ENCODE peak calls at places on chromosomes 11 and 22, in ten cellular contexts. One of them, this sample, is unnamed.

GRCh38 chr11:116261616-116262015 is 511.2 kb downstream of the BUD13 start:
- DNase-seq in effector memory CD4-positive, alpha-beta T cell: no peak
- DNase-seq in transverse colon: no peak
- DNase-seq in MM.1S: no peak
- DNase-seq in kidney: no peak
- DNase-seq in esophagus muscularis mucosa: no peak
- DNase-seq in ovary: no peak
- DNase-seq in esophagus squamous epithelium: no peak
- DNase-seq in RWPE1: no peak
- DNase-seq in uterus: no peak
- DNase-seq in this sample: no peak

GRCh38 chr11:89436071-89436470 is 55.1 kb downstream of the NOX4 start:
- DNase-seq in MM.1S: no peak
- DNase-seq in effector memory CD4-positive, alpha-beta T cell: no peak
- DNase-seq in transverse colon: no peak
- DNase-seq in esophagus squamous epithelium: no peak
- DNase-seq in kidney: no peak
- DNase-seq in RWPE1: no peak
- DNase-seq in uterus: no peak
- DNase-seq in esophagus muscularis mucosa: no peak
- DNase-seq in ovary: no peak
- DNase-seq in this sample: no peak

GRCh38 chr11:112453601-112454577 is 193.2 kb upstream of the PLET1 start:
- DNase-seq in MM.1S: peak
- DNase-seq in kidney: no peak
- DNase-seq in esophagus muscularis mucosa: no peak
- DNase-seq in RWPE1: peak
- DNase-seq in ovary: no peak
- DNase-seq in uterus: no peak
- DNase-seq in effector memory CD4-positive, alpha-beta T cell: peak
- DNase-seq in esophagus squamous epithelium: no peak
- DNase-seq in transverse colon: peak
- DNase-seq in this sample: no peak

GRCh38 chr11:35050596-35050995 is 88.4 kb upstream of the CD44 start:
- DNase-seq in RWPE1: no peak
- DNase-seq in kidney: no peak
- DNase-seq in ovary: no peak
- DNase-seq in MM.1S: no peak
- DNase-seq in transverse colon: no peak
- DNase-seq in esophagus squamous epithelium: no peak
- DNase-seq in effector memory CD4-positive, alpha-beta T cell: no peak
- DNase-seq in uterus: no peak
- DNase-seq in esophagus muscularis mucosa: no peak
- DNase-seq in this sample: no peak

GRCh38 chr11:129709801-129710398 is 105.7 kb upstream of the TMEM45B start:
- DNase-seq in transverse colon: no peak
- DNase-seq in uterus: no peak
- DNase-seq in effector memory CD4-positive, alpha-beta T cell: no peak
- DNase-seq in esophagus squamous epithelium: no peak
- DNase-seq in esophagus muscularis mucosa: no peak
- DNase-seq in ovary: no peak
- DNase-seq in RWPE1: no peak
- DNase-seq in MM.1S: no peak
- DNase-seq in kidney: peak
- DNase-seq in this sample: no peak

GRCh38 chr11:67436459-67437081 is 912 bp downstream of the PTPRCAP start:
- DNase-seq in uterus: peak
- DNase-seq in MM.1S: no peak
- DNase-seq in ovary: no peak
- DNase-seq in esophagus squamous epithelium: no peak
- DNase-seq in RWPE1: no peak
- DNase-seq in esophagus muscularis mucosa: no peak
- DNase-seq in kidney: peak
- DNase-seq in transverse colon: peak
- DNase-seq in effector memory CD4-positive, alpha-beta T cell: no peak
- DNase-seq in this sample: no peak

GRCh38 chr22:30582788-30583575 is 8.5 kb upstream of the GAL3ST1 start:
- DNase-seq in MM.1S: no peak
- DNase-seq in effector memory CD4-positive, alpha-beta T cell: no peak
- DNase-seq in uterus: no peak
- DNase-seq in kidney: no peak
- DNase-seq in esophagus squamous epithelium: no peak
- DNase-seq in esophagus muscularis mucosa: no peak
- DNase-seq in ovary: no peak
- DNase-seq in RWPE1: no peak
- DNase-seq in transverse colon: no peak
- DNase-seq in this sample: no peak

GRCh38 chr11:118088531-118088930 is 1.8 kb upstream of the SMIM35 start:
- DNase-seq in esophagus squamous epithelium: no peak
- DNase-seq in RWPE1: no peak
- DNase-seq in effector memory CD4-positive, alpha-beta T cell: no peak
- DNase-seq in kidney: peak
- DNase-seq in transverse colon: peak
- DNase-seq in esophagus muscularis mucosa: no peak
- DNase-seq in ovary: no peak
- DNase-seq in MM.1S: no peak
- DNase-seq in uterus: no peak
- DNase-seq in this sample: no peak

GRCh38 chr11:35260342-35260985 is 121.5 kb downstream of the CD44 start:
- DNase-seq in esophagus muscularis mucosa: no peak
- DNase-seq in ovary: no peak
- DNase-seq in effector memory CD4-positive, alpha-beta T cell: no peak
- DNase-seq in RWPE1: peak
- DNase-seq in kidney: no peak
- DNase-seq in MM.1S: no peak
- DNase-seq in esophagus squamous epithelium: no peak
- DNase-seq in uterus: no peak
- DNase-seq in transverse colon: no peak
- DNase-seq in this sample: no peak

GRCh38 chr11:12835286-12835685 is 161.1 kb downstream of the TEAD1 start:
- DNase-seq in transverse colon: no peak
- DNase-seq in effector memory CD4-positive, alpha-beta T cell: no peak
- DNase-seq in esophagus squamous epithelium: no peak
- DNase-seq in kidney: no peak
- DNase-seq in uterus: no peak
- DNase-seq in MM.1S: no peak
- DNase-seq in esophagus muscularis mucosa: no peak
- DNase-seq in RWPE1: no peak
- DNase-seq in ovary: no peak
- DNase-seq in this sample: no peak

GRCh38 chr11:65606876-65607613 is 7.0 kb downstream of the MAP3K11 start:
- DNase-seq in esophagus muscularis mucosa: peak
- DNase-seq in MM.1S: no peak
- DNase-seq in transverse colon: peak
- DNase-seq in RWPE1: peak
- DNase-seq in kidney: peak
- DNase-seq in uterus: peak
- DNase-seq in effector memory CD4-positive, alpha-beta T cell: no peak
- DNase-seq in ovary: peak
- DNase-seq in esophagus squamous epithelium: peak
- DNase-seq in this sample: no peak

GRCh38 chr11:1936072-1936780 is 10.9 kb upstream of the MRPL23 start:
- DNase-seq in transverse colon: no peak
- DNase-seq in esophagus muscularis mucosa: no peak
- DNase-seq in kidney: peak
- DNase-seq in esophagus squamous epithelium: no peak
- DNase-seq in MM.1S: no peak
- DNase-seq in effector memory CD4-positive, alpha-beta T cell: no peak
- DNase-seq in RWPE1: no peak
- DNase-seq in ovary: no peak
- DNase-seq in uterus: no peak
- DNase-seq in this sample: peak

GRCh38 chr22:23216331-23217170 is 36.2 kb downstream of the BCR start:
- DNase-seq in uterus: no peak
- DNase-seq in RWPE1: no peak
- DNase-seq in esophagus squamous epithelium: no peak
- DNase-seq in MM.1S: no peak
- DNase-seq in ovary: no peak
- DNase-seq in transverse colon: no peak
- DNase-seq in esophagus muscularis mucosa: no peak
- DNase-seq in effector memory CD4-positive, alpha-beta T cell: peak
- DNase-seq in kidney: peak
- DNase-seq in this sample: no peak

GRCh38 chr22:27952091-27952490 is 33.0 kb upstream of the PITPNB start:
- DNase-seq in MM.1S: no peak
- DNase-seq in RWPE1: no peak
- DNase-seq in kidney: no peak
- DNase-seq in transverse colon: no peak
- DNase-seq in esophagus muscularis mucosa: no peak
- DNase-seq in effector memory CD4-positive, alpha-beta T cell: no peak
- DNase-seq in ovary: no peak
- DNase-seq in uterus: no peak
- DNase-seq in esophagus squamous epithelium: no peak
- DNase-seq in this sample: no peak

GRCh38 chr11:67404515-67405195 is 772 bp downstream of the TBC1D10C start:
- DNase-seq in MM.1S: no peak
- DNase-seq in effector memory CD4-positive, alpha-beta T cell: no peak
- DNase-seq in esophagus squamous epithelium: no peak
- DNase-seq in RWPE1: no peak
- DNase-seq in uterus: no peak
- DNase-seq in esophagus muscularis mucosa: no peak
- DNase-seq in kidney: peak
- DNase-seq in transverse colon: no peak
- DNase-seq in ovary: no peak
- DNase-seq in this sample: no peak

GRCh38 chr11:47003180-47003877 is 66.8 kb downstream of the CSTPP1 start:
- DNase-seq in ovary: no peak
- DNase-seq in uterus: no peak
- DNase-seq in kidney: no peak
- DNase-seq in transverse colon: no peak
- DNase-seq in esophagus squamous epithelium: no peak
- DNase-seq in RWPE1: no peak
- DNase-seq in esophagus muscularis mucosa: no peak
- DNase-seq in effector memory CD4-positive, alpha-beta T cell: no peak
- DNase-seq in MM.1S: no peak
- DNase-seq in this sample: no peak

GRCh38 chr22:36252754-36253522 is at the start of gene APOL1:
- DNase-seq in kidney: peak
- DNase-seq in ovary: peak
- DNase-seq in MM.1S: peak
- DNase-seq in esophagus muscularis mucosa: no peak
- DNase-seq in esophagus squamous epithelium: no peak
- DNase-seq in effector memory CD4-positive, alpha-beta T cell: peak
- DNase-seq in transverse colon: peak
- DNase-seq in uterus: peak
- DNase-seq in RWPE1: no peak
- DNase-seq in this sample: no peak

DNA sequence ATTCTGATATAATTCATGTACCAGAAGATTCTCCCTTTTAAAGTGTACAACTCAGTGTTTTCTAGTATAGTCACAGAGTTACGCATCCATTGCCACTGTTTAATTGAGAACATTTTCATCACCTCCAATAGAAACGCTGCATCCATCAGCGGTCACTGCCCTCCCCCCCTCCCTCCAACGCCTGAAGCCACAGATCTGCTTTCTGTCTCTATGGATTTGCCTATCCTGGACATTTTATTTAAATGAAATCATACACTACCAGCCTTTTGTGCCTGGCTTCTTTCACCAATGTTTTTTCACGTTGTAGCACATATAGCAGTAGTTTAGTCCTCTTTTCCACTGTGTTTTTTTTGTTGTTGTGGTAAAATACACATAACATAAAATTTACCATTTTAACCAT is 22.8 kb downstream of the TCP11L1 start:
- DNase-seq in esophagus muscularis mucosa: no peak
- DNase-seq in transverse colon: no peak
- DNase-seq in MM.1S: no peak
- DNase-seq in effector memory CD4-positive, alpha-beta T cell: no peak
- DNase-seq in ovary: no peak
- DNase-seq in RWPE1: peak
- DNase-seq in uterus: no peak
- DNase-seq in esophagus squamous epithelium: no peak
- DNase-seq in kidney: no peak
- DNase-seq in this sample: no peak
- H3K27ac ChIP-seq in esophagus muscularis mucosa: no peak
- H3K27ac ChIP-seq in transverse colon: peak
- H3K27ac ChIP-seq in MM.1S: no peak
- H3K27ac ChIP-seq in effector memory CD4-positive, alpha-beta T cell: no peak
- H3K27ac ChIP-seq in ovary: no peak
- H3K27ac ChIP-seq in RWPE1: peak
- H3K27ac ChIP-seq in uterus: peak
- H3K27ac ChIP-seq in esophagus squamous epithelium: peak
- H3K27ac ChIP-seq in kidney: no peak
- H3K27ac ChIP-seq in this sample: peak

GRCh38 chr11:14261094-14261493 is 97.9 kb downstream of the RRAS2 start:
- DNase-seq in uterus: no peak
- DNase-seq in esophagus squamous epithelium: no peak
- DNase-seq in ovary: no peak
- DNase-seq in transverse colon: no peak
- DNase-seq in effector memory CD4-positive, alpha-beta T cell: no peak
- DNase-seq in esophagus muscularis mucosa: no peak
- DNase-seq in MM.1S: no peak
- DNase-seq in kidney: no peak
- DNase-seq in RWPE1: no peak
- DNase-seq in this sample: no peak
- H3K27ac ChIP-seq in uterus: no peak
- H3K27ac ChIP-seq in esophagus squamous epithelium: peak
- H3K27ac ChIP-seq in ovary: no peak
- H3K27ac ChIP-seq in transverse colon: no peak
- H3K27ac ChIP-seq in effector memory CD4-positive, alpha-beta T cell: no peak
- H3K27ac ChIP-seq in esophagus muscularis mucosa: no peak
- H3K27ac ChIP-seq in MM.1S: no peak
- H3K27ac ChIP-seq in kidney: no peak
- H3K27ac ChIP-seq in RWPE1: no peak
- H3K27ac ChIP-seq in this sample: no peak

GRCh38 chr22:21657020-21657360 is 8.8 kb upstream of the PPIL2 start:
- DNase-seq in RWPE1: no peak
- DNase-seq in transverse colon: no peak
- DNase-seq in effector memory CD4-positive, alpha-beta T cell: no peak
- DNase-seq in uterus: no peak
- DNase-seq in esophagus muscularis mucosa: no peak
- DNase-seq in ovary: no peak
- DNase-seq in kidney: no peak
- DNase-seq in MM.1S: no peak
- DNase-seq in esophagus squamous epithelium: no peak
- DNase-seq in this sample: no peak
- H3K27ac ChIP-seq in RWPE1: peak
- H3K27ac ChIP-seq in transverse colon: no peak
- H3K27ac ChIP-seq in effector memory CD4-positive, alpha-beta T cell: no peak
- H3K27ac ChIP-seq in uterus: no peak
- H3K27ac ChIP-seq in esophagus muscularis mucosa: no peak
- H3K27ac ChIP-seq in ovary: no peak
- H3K27ac ChIP-seq in kidney: no peak
- H3K27ac ChIP-seq in MM.1S: no peak
- H3K27ac ChIP-seq in esophagus squamous epithelium: peak
- H3K27ac ChIP-seq in this sample: peak

DNA sequence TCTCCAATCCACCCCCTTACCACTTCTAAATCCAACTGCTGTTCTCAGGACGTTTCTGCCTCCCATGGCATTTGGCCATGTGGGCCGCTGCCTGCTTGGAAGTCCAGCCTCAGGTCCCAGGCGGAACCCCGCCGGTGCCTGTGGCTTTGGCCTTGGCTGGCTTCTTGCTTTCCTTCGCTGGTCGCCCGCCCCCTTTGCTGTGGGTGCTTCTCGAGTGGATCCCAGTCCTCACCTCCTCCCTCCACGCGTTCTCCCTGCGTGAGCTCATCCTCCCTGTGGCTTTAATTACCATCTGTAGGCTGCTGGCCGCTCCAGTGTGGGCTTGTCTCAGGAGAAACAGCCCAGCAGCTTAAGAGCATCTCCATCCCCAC is 111.7 kb downstream of the NECTIN1 start:
- DNase-seq in RWPE1: no peak
- DNase-seq in esophagus muscularis mucosa: no peak
- DNase-seq in effector memory CD4-positive, alpha-beta T cell: no peak
- DNase-seq in ovary: no peak
- DNase-seq in kidney: no peak
- DNase-seq in esophagus squamous epithelium: no peak
- DNase-seq in uterus: no peak
- DNase-seq in transverse colon: no peak
- DNase-seq in MM.1S: no peak
- DNase-seq in this sample: no peak
- H3K27ac ChIP-seq in RWPE1: no peak
- H3K27ac ChIP-seq in esophagus muscularis mucosa: no peak
- H3K27ac ChIP-seq in effector memory CD4-positive, alpha-beta T cell: no peak
- H3K27ac ChIP-seq in ovary: no peak
- H3K27ac ChIP-seq in kidney: no peak
- H3K27ac ChIP-seq in esophagus squamous epithelium: no peak
- H3K27ac ChIP-seq in uterus: no peak
- H3K27ac ChIP-seq in transverse colon: no peak
- H3K27ac ChIP-seq in MM.1S: no peak
- H3K27ac ChIP-seq in this sample: no peak